ENCODE peak calls at places on chromosomes 1 and 21, in ten cellular contexts. H is AG04450; U is fibroblast of the conjunctiva; P is tibial nerve; M is GM04504; W is nephron progenitor cell; D is occipital lobe; A is effector memory CD4-positive, alpha-beta T cell; Z is left ventricle myocardium inferior; E is SJSA1. J is an unnamed sample.

GRCh38 chr1:202349263-202349928 is 897 bp downstream of the PPP1R12B start:
- DNase-seq in D (peak), P (no peak), E (no peak), U (peak), A (no peak), H (no peak), M (peak), W (no peak), Z (no peak), J (peak)

GRCh38 chr21:30340714-30341573 is 3.5 kb upstream of the KRTAP27-1 start:
- DNase-seq in H (no peak), W (peak), U (peak), P (no peak), D (no peak), A (no peak), E (peak), M (no peak), Z (no peak), J (peak)

GRCh38 chr1:213163278-213163711 is 112.3 kb downstream of the RPS6KC1 start:
- DNase-seq in Z (no peak), A (no peak), H (no peak), E (no peak), W (no peak), P (no peak), D (no peak), U (no peak), M (peak), J (no peak)

GRCh38 chr1:177174921-177175634 is 4.3 kb downstream of the BRINP2 start:
- DNase-seq in Z (no peak), W (no peak), P (no peak), D (no peak), E (no peak), A (no peak), M (no peak), H (no peak), U (no peak), J (no peak)

GRCh38 chr1:156103521-156103947 is 11.0 kb upstream of the LMNA start:
- DNase-seq in A (no peak), M (peak), U (peak), Z (no peak), H (no peak), W (no peak), D (no peak), P (no peak), E (peak), J (peak)

GRCh38 chr1:28296401-28297220 is 32.2 kb upstream of the MED18 start:
- DNase-seq in H (no peak), M (no peak), W (peak), Z (no peak), A (no peak), D (no peak), U (no peak), E (no peak), P (no peak), J (peak)

GRCh38 chr1:88079036-88079435 is 605.0 kb upstream of the PKN2 start:
- DNase-seq in D (no peak), P (no peak), Z (no peak), H (no peak), W (peak), A (no peak), U (no peak), M (no peak), E (peak), J (no peak)

GRCh38 chr1:19485362-19486187 is at the start of gene CAPZB:
- DNase-seq in D (peak), A (peak), U (peak), E (peak), Z (peak), H (peak), W (peak), P (peak), M (peak), J (peak)

GRCh38 chr1:68338107-68338506 is 105.8 kb upstream of the WLS start:
- DNase-seq in H (no peak), U (no peak), E (no peak), Z (no peak), W (no peak), M (no peak), P (no peak), D (no peak), A (no peak), J (no peak)

GRCh38 chr1:26335774-26336476 is 18.0 kb downstream of the CRYBG2 start:
- DNase-seq in M (no peak), H (no peak), W (peak), U (no peak), P (no peak), D (no peak), A (no peak), Z (no peak), E (no peak), J (no peak)

GRCh38 chr1:75092141-75092540 is 42.0 kb upstream of the LHX8 start:
- DNase-seq in D (no peak), A (no peak), E (no peak), P (no peak), M (no peak), H (no peak), Z (no peak), W (no peak), U (no peak), J (no peak)